ENCODE peak calls at places on chromosome 2, in seven cellular contexts. O is glomerular endothelial cell; R is left ventricle myocardium inferior; B is GM19239; D is CD4-positive, CD25-positive, alpha-beta regulatory T cell; U is smooth muscle cell of the brain vasculature; S is stimulated activated CD4-positive, alpha-beta T cell treated with anti-CD3 and anti-CD28 coated beads, Interleukin-15, amount 100 ng/mL, for 48 hours. C is an unnamed sample.

GRCh38 chr2:165610591-165611029 is 141.1 kb downstream of the CSRNP3 start:
- DNase-seq in O (no peak), S (no peak), U (no peak), D (no peak), B (no peak), R (no peak), C (no peak)

GRCh38 chr2:106812377-106812776 is 73.6 kb downstream of the ST6GAL2 start:
- DNase-seq in D (no peak), O (no peak), R (no peak), U (no peak), S (no peak), B (no peak), C (no peak)

GRCh38 chr2:138841459-138841858 is 61.3 kb upstream of the NXPH2 start:
- DNase-seq in U (no peak), B (no peak), O (no peak), R (no peak), S (no peak), D (no peak), C (no peak)

GRCh38 chr2:234203135-234203984 is 152.9 kb downstream of the SPP2 start:
- DNase-seq in O (peak), B (no peak), D (no peak), U (peak), S (peak), R (no peak), C (no peak)

GRCh38 chr2:85545780-85546240 is 6.8 kb downstream of the MAT2A start:
- DNase-seq in S (no peak), U (no peak), O (no peak), D (no peak), R (no peak), B (no peak), C (no peak)

GRCh38 chr2:9993490-9994165 is 42.1 kb downstream of the GRHL1 start:
- DNase-seq in S (no peak), O (no peak), B (no peak), R (no peak), D (no peak), U (no peak), C (no peak)

GRCh38 chr2:172223601-172224054 is 120.9 kb upstream of the DLX2 start:
- DNase-seq in O (no peak), B (no peak), S (no peak), U (no peak), R (no peak), D (no peak), C (no peak)

GRCh38 chr2:145769053-145769716 is 1249.3 kb upstream of the ZEB2 start:
- DNase-seq in U (no peak), O (no peak), S (no peak), D (no peak), B (no peak), R (no peak), C (no peak)